ENCODE peak calls at places on chromosomes 1 and 21, in seven cellular contexts. D is AG04450, Y is Kasumi-1, J is skeletal muscle cell, N is A549, A is NCI-H526 treated with DMSO at 0.1 percent for 48 hours, P is AG08396. E is an unnamed sample.
A peak's percentile ranks its signal among the peaks of the same experiment; 100 is the strongest.

GRCh38 chr1:174954686-174955669 is 44.8 kb upstream of the CACYBP start:
- DNase-seq in D (no peak), Y (peak; percentile 29), J (no peak), N (no peak), A (peak; percentile 79), P (no peak), E (no peak)

GRCh38 chr1:117623141-117623540 is 17.3 kb downstream of the TENT5C start:
- DNase-seq in D (no peak), Y (no peak), J (no peak), N (no peak), A (no peak), P (no peak), E (no peak)

GRCh38 chr1:109632671-109633346 is 13.2 kb downstream of the AMPD2 start:
- DNase-seq in D (no peak), Y (no peak), J (no peak), N (no peak), A (no peak), P (no peak), E (no peak)

GRCh38 chr1:117544509-117545109 is 61.2 kb upstream of the TENT5C start:
- DNase-seq in D (no peak), Y (no peak), J (no peak), N (no peak), A (no peak), P (no peak), E (no peak)

GRCh38 chr1:3031401-3032221 is 10.3 kb downstream of the ACTRT2 start:
- DNase-seq in D (no peak), Y (no peak), J (no peak), N (no peak), A (no peak), P (no peak), E (no peak)

GRCh38 chr1:5501206-5501980 is 490.8 kb downstream of the NPHP4 start:
- DNase-seq in D (no peak), Y (no peak), J (no peak), N (no peak), A (no peak), P (no peak), E (no peak)

GRCh38 chr1:200369131-200369530 is 40.7 kb downstream of the ZNF281 start:
- DNase-seq in D (no peak), Y (no peak), J (no peak), N (no peak), A (no peak), P (no peak), E (no peak)

GRCh38 chr21:19322360-19322759 is 918.8 kb upstream of the TMPRSS15 start:
- DNase-seq in D (no peak), Y (peak; percentile 10), J (no peak), N (no peak), A (no peak), P (no peak), E (peak; percentile 1)

GRCh38 chr1:23577056-23577985 is 18.0 kb upstream of the ID3 start:
- DNase-seq in D (peak; percentile 67), Y (no peak), J (peak; percentile 76), N (no peak), A (no peak), P (peak; percentile 56), E (peak; percentile 75)

GRCh38 chr1:93695411-93696005 is 13.9 kb upstream of the BCAR3 start:
- DNase-seq in D (no peak), Y (peak; percentile 55), J (no peak), N (no peak), A (no peak), P (no peak), E (no peak)

GRCh38 chr1:185969028-185969427 is 234.8 kb downstream of the HMCN1 start:
- DNase-seq in D (peak; percentile 16), Y (no peak), J (no peak), N (no peak), A (no peak), P (no peak), E (peak; percentile 53)

GRCh38 chr1:44472614-44473262 is 67.7 kb downstream of the RNF220 start:
- DNase-seq in D (no peak), Y (no peak), J (no peak), N (no peak), A (peak; percentile 21), P (no peak), E (no peak)

GRCh38 chr1:214351551-214352277 is 70.8 kb downstream of the SMYD2 start:
- DNase-seq in D (no peak), Y (no peak), J (no peak), N (no peak), A (no peak), P (no peak), E (no peak)

GRCh38 chr21:37153935-37154350 is 80.9 kb downstream of the TTC3 start:
- DNase-seq in D (no peak), Y (no peak), J (peak; percentile 65), N (no peak), A (no peak), P (no peak), E (peak; percentile 58)

GRCh38 chr1:100606438-100606837 is 68.5 kb downstream of the GPR88 start:
- DNase-seq in D (no peak), Y (no peak), J (no peak), N (no peak), A (no peak), P (peak; percentile 50), E (peak; percentile 65)

GRCh38 chr21:45161039-45161945 is 86.9 kb downstream of the ADARB1 start:
- DNase-seq in D (no peak), Y (no peak), J (peak; percentile 51), N (no peak), A (no peak), P (no peak), E (no peak)

GRCh38 chr21:44761747-44762208 is 39.8 kb downstream of the UBE2G2 start:
- DNase-seq in D (no peak), Y (no peak), J (no peak), N (no peak), A (no peak), P (no peak), E (no peak)

GRCh38 chr1:93338426-93338825 is 7.3 kb upstream of the DR1 start:
- DNase-seq in D (peak; percentile 77), Y (no peak), J (peak; percentile 81), N (peak; percentile 28), A (no peak), P (peak; percentile 80), E (peak; percentile 97)

GRCh38 chr1:154198756-154199562 is 7.1 kb upstream of the TPM3 start:
- DNase-seq in D (no peak), Y (peak; percentile 65), J (no peak), N (peak; percentile 82), A (peak; percentile 54), P (peak; percentile 46), E (peak; percentile 77)

GRCh38 chr1:8427493-8427892 is 109.6 kb downstream of the SLC45A1 start:
- DNase-seq in D (no peak), Y (peak; percentile 85), J (no peak), N (no peak), A (no peak), P (no peak), E (no peak)

GRCh38 chr1:39566441-39567137 is 10.0 kb downstream of the PABPC4 start:
- DNase-seq in D (no peak), Y (no peak), J (no peak), N (no peak), A (no peak), P (no peak), E (no peak)

GRCh38 chr1:225848044-225848955 is 33.9 kb downstream of the TMEM63A start:
- DNase-seq in D (no peak), Y (no peak), J (no peak), N (no peak), A (no peak), P (no peak), E (no peak)

GRCh38 chr1:168743001-168743400 is 14.0 kb upstream of the DPT start:
- DNase-seq in D (no peak), Y (no peak), J (no peak), N (no peak), A (no peak), P (no peak), E (no peak)

GRCh38 chr21:18298228-18298627 is 53.6 kb downstream of the CHODL start:
- DNase-seq in D (no peak), Y (no peak), J (no peak), N (no peak), A (no peak), P (no peak), E (no peak)

GRCh38 chr1:172545349-172546004 is 12.5 kb downstream of the SUCO start:
- DNase-seq in D (no peak), Y (peak; percentile 15), J (no peak), N (no peak), A (no peak), P (no peak), E (no peak)

GRCh38 chr1:11537854-11538591 is 59.1 kb downstream of the DISP3 start:
- DNase-seq in D (no peak), Y (no peak), J (no peak), N (no peak), A (no peak), P (no peak), E (no peak)

GRCh38 chr1:77039739-77040138 is 172.5 kb downstream of the ST6GALNAC5 start:
- DNase-seq in D (peak; percentile 79), Y (no peak), J (peak; percentile 98), N (peak; percentile 69), A (no peak), P (peak; percentile 74), E (peak; percentile 98)

GRCh38 chr21:32554832-32555436 is 30.4 kb downstream of the TCP10L start:
- DNase-seq in D (no peak), Y (no peak), J (no peak), N (no peak), A (no peak), P (no peak), E (no peak)

GRCh38 chr1:15953294-15953771 is 22.6 kb downstream of the ZBTB17 start:
- DNase-seq in D (no peak), Y (no peak), J (no peak), N (no peak), A (no peak), P (no peak), E (peak; percentile 73)

GRCh38 chr1:3727042-3727824 is 25.0 kb upstream of the CCDC27 start:
- DNase-seq in D (no peak), Y (peak; percentile 52), J (no peak), N (peak; percentile 75), A (no peak), P (peak; percentile 76), E (no peak)

GRCh38 chr1:58592521-58593134 is 15.6 kb upstream of the TACSTD2 start:
- DNase-seq in D (peak; percentile 80), Y (no peak), J (peak; percentile 74), N (peak; percentile 11), A (no peak), P (peak; percentile 86), E (peak; percentile 95)

GRCh38 chr1:160466966-160467365 is 56.1 kb downstream of the SLAMF6 start:
- DNase-seq in D (no peak), Y (no peak), J (no peak), N (no peak), A (no peak), P (no peak), E (no peak)

GRCh38 chr1:207944571-207944970 is 33.6 kb upstream of the CD34 start:
- DNase-seq in D (no peak), Y (no peak), J (no peak), N (no peak), A (no peak), P (no peak), E (peak; percentile 68)

GRCh38 chr1:20590313-20590777 is 1.4 kb downstream of the CDA start:
- DNase-seq in D (no peak), Y (no peak), J (no peak), N (no peak), A (no peak), P (peak; percentile 49), E (no peak)

E was measured in fibroblast of lung.